ENCODE peak calls at places on chromosomes 7 and 10, in eight cellular contexts. N, R, C, T, I, W, D and Z are unnamed samples.

GRCh38 chr10:43968961-43969360 is 320.3 kb upstream of the ZNF32 start:
- DNase-seq in N (no peak), R (no peak), C (no peak), T (no peak), I (no peak), W (no peak), D (no peak), Z (no peak)

GRCh38 chr10:91864099-91864498 is 45.2 kb downstream of the FGFBP3 start:
- DNase-seq in N (no peak), R (no peak), C (no peak), T (no peak), I (no peak), W (no peak), D (no peak), Z (no peak)

GRCh38 chr7:107023522-107024149 is 20.9 kb upstream of the PRKAR2B start:
- DNase-seq in N (no peak), R (no peak), C (no peak), T (no peak), I (no peak), W (no peak), D (no peak), Z (no peak)

GRCh38 chr10:3944591-3944990 is 159.6 kb upstream of the KLF6 start:
- DNase-seq in N (no peak), R (no peak), C (no peak), T (no peak), I (no peak), W (no peak), D (no peak), Z (no peak)

GRCh38 chr10:71697938-71698709 is 21.5 kb downstream of the C10orf105 start:
- DNase-seq in N (no peak), R (peak), C (no peak), T (peak), I (no peak), W (peak), D (no peak), Z (no peak)

GRCh38 chr10:117224036-117224430 is 16.9 kb upstream of the SLC18A2 start:
- DNase-seq in N (no peak), R (no peak), C (no peak), T (no peak), I (no peak), W (no peak), D (no peak), Z (no peak)

GRCh38 chr7:130515315-130516047 is 23.6 kb downstream of the MEST start:
- DNase-seq in N (no peak), R (no peak), C (no peak), T (no peak), I (no peak), W (no peak), D (no peak), Z (no peak)

GRCh38 chr7:41003031-41003925 is 699.6 kb downstream of the INHBA start:
- DNase-seq in N (no peak), R (no peak), C (no peak), T (no peak), I (peak), W (peak), D (peak), Z (no peak)

GRCh38 chr7:2480071-2480410 is 3.8 kb upstream of the GRIFIN start:
- DNase-seq in N (no peak), R (no peak), C (no peak), T (no peak), I (no peak), W (no peak), D (no peak), Z (no peak)

GRCh38 chr10:92125169-92125543 is 165.7 kb downstream of the CPEB3 start:
- DNase-seq in N (no peak), R (no peak), C (no peak), T (no peak), I (no peak), W (no peak), D (no peak), Z (no peak)

GRCh38 chr7:140230517-140230861 is 53.7 kb upstream of the KDM7A start:
- DNase-seq in N (no peak), R (peak), C (no peak), T (peak), I (peak), W (peak), D (no peak), Z (no peak)

GRCh38 chr7:2787251-2787968 is 56.7 kb downstream of the GNA12 start:
- DNase-seq in N (no peak), R (no peak), C (no peak), T (no peak), I (peak), W (no peak), D (peak), Z (no peak)

GRCh38 chr7:22872087-22872807 is 49.6 kb upstream of the TOMM7 start:
- DNase-seq in N (peak), R (no peak), C (no peak), T (no peak), I (no peak), W (peak), D (no peak), Z (no peak)

GRCh38 chr10:6300106-6300783 is 97.5 kb downstream of the PFKFB3 start:
- DNase-seq in N (peak), R (peak), C (no peak), T (no peak), I (peak), W (peak), D (no peak), Z (no peak)

GRCh38 chr7:1592299-1592842 is 22.5 kb upstream of the PSMG3 start:
- DNase-seq in N (no peak), R (no peak), C (no peak), T (no peak), I (no peak), W (no peak), D (no peak), Z (no peak)

GRCh38 chr7:102005933-102006332 is 188.5 kb downstream of the CUX1 start:
- DNase-seq in N (no peak), R (no peak), C (no peak), T (no peak), I (no peak), W (no peak), D (no peak), Z (no peak)

GRCh38 chr7:136336932-136337331 is 359.8 kb upstream of the MTPN start:
- DNase-seq in N (no peak), R (no peak), C (no peak), T (no peak), I (no peak), W (no peak), D (no peak), Z (no peak)

GRCh38 chr7:156127166-156128134 is 315.2 kb upstream of the SHH start:
- DNase-seq in N (no peak), R (no peak), C (no peak), T (no peak), I (no peak), W (no peak), D (no peak), Z (no peak)

GRCh38 chr7:135837675-135838074 is 89.1 kb upstream of the FAM180A start:
- DNase-seq in N (no peak), R (no peak), C (no peak), T (no peak), I (no peak), W (no peak), D (no peak), Z (no peak)

GRCh38 chr7:98569606-98570337 is 47.3 kb upstream of the NPTX2 start:
- DNase-seq in N (no peak), R (no peak), C (peak), T (no peak), I (peak), W (no peak), D (no peak), Z (peak)

GRCh38 chr10:104333728-104334373 is 4.4 kb downstream of the ITPRIP start:
- DNase-seq in N (no peak), R (no peak), C (no peak), T (no peak), I (no peak), W (no peak), D (no peak), Z (no peak)

GRCh38 chr10:130160775-130161174 is 24.6 kb downstream of the GLRX3 start:
- DNase-seq in N (no peak), R (no peak), C (no peak), T (no peak), I (no peak), W (no peak), D (no peak), Z (no peak)

GRCh38 chr7:158164101-158165095 is 423.2 kb downstream of the PTPRN2 start:
- DNase-seq in N (no peak), R (no peak), C (no peak), T (no peak), I (no peak), W (no peak), D (no peak), Z (no peak)

GRCh38 chr7:80499350-80499955 is 12.4 kb downstream of the GNAT3 start:
- DNase-seq in N (no peak), R (no peak), C (no peak), T (no peak), I (peak), W (no peak), D (peak), Z (no peak)

GRCh38 chr10:87867453-87867852 is 4.0 kb downstream of the PTEN start:
- DNase-seq in N (no peak), R (no peak), C (no peak), T (no peak), I (no peak), W (no peak), D (no peak), Z (no peak)

GRCh38 chr10:21398549-21399345 is 126.7 kb downstream of the SKIDA1 start:
- DNase-seq in N (no peak), R (no peak), C (no peak), T (no peak), I (peak), W (no peak), D (no peak), Z (no peak)